ENCODE peak calls at places on chromosomes 12 and 14, in five cellular contexts. W, T, I, C and P are unnamed samples. For H3K36me3, the result is how much of the 10 kb centered on the place peaks cover.

GRCh38 chr12:124676725-124677462 is 109.5 kb upstream of the NCOR2 start:
- DNase-seq in C (no peak), I (no peak), W (no peak), T (no peak), P (no peak)

GRCh38 chr14:63493246-63493645 is 49.9 kb downstream of the PPP2R5E start:
- DNase-seq in W (no peak), C (peak), I (peak), T (no peak), P (no peak)

GRCh38 chr12:39571351-39571750 is 48.3 kb downstream of the ABCD2 start:
- DNase-seq in I (no peak), C (no peak), T (no peak), W (no peak), P (no peak)

GRCh38 chr12:72269491-72269890 is 2.7 kb upstream of the TRHDE start:
- DNase-seq in W (no peak), I (no peak), T (no peak), C (peak), P (no peak)

GRCh38 chr12:48882325-48882687 is 16.6 kb upstream of the RND1 start:
- DNase-seq in I (peak), T (no peak), W (no peak), C (peak), P (no peak)

GRCh38 chr14:92726135-92726932 is 22.1 kb downstream of the LGMN start:
- DNase-seq in I (peak), T (peak), C (peak), W (no peak), P (no peak)

GRCh38 chr12:101694297-101694848 is 3.1 kb upstream of the CHPT1 start:
- DNase-seq in T (no peak), C (no peak), I (peak), W (no peak), P (no peak)

GRCh38 chr14:21385170-21385904 is 1.5 kb upstream of the SUPT16H start:
- DNase-seq in T (no peak), W (no peak), C (no peak), I (no peak), P (no peak)

GRCh38 chr14:71319646-71320045 is 412.4 kb downstream of the PCNX1 start:
- DNase-seq in T (no peak), W (no peak), I (peak), C (no peak), P (peak)

GRCh38 chr12:47946413-47947107 is 16.8 kb upstream of the TMEM106C start:
- DNase-seq in I (peak), T (no peak), W (no peak), C (no peak), P (no peak)

GRCh38 chr14:36976571-36977023 is 195.8 kb downstream of the SLC25A21 start:
- DNase-seq in W (no peak), T (no peak), I (peak), C (peak), P (no peak)

GRCh38 chr12:3097836-3098235 is 20.7 kb downstream of the TSPAN9 start:
- DNase-seq in I (no peak), W (no peak), T (no peak), C (no peak), P (no peak)

GRCh38 chr12:70929029-70929428 is 8.5 kb upstream of the PTPRR start:
- DNase-seq in I (no peak), T (no peak), C (no peak), W (no peak), P (no peak)

GRCh38 chr12:123076604-123077297 is 74.1 kb downstream of the PITPNM2 start:
- DNase-seq in T (no peak), C (peak), W (peak), I (no peak), P (no peak)

GRCh38 chr14:61460853-61461611 is 139.7 kb downstream of the PRKCH start:
- DNase-seq in W (peak), T (no peak), C (no peak), I (peak), P (peak)

GRCh38 chr12:40946612-40947194 is 241.4 kb upstream of the PDZRN4 start:
- DNase-seq in I (peak), T (no peak), C (peak), W (no peak), P (no peak)

GRCh38 chr14:99660794-99661193 is 15.9 kb downstream of the HHIPL1 start:
- DNase-seq in I (no peak), C (no peak), T (no peak), W (no peak), P (no peak)

GRCh38 chr12:124428136-124428791 is 133.4 kb downstream of the RFLNA start:
- DNase-seq in C (peak), I (peak), W (no peak), T (peak), P (no peak)

GRCh38 chr12:49903700-49904423 is at the start of gene FAIM2:
- DNase-seq in W (peak), T (peak), C (peak), I (peak), P (peak)

GRCh38 chr14:59271734-59272133 is 83.3 kb downstream of the DAAM1 start:
- DNase-seq in C (peak), I (peak), T (no peak), W (no peak), P (no peak)

GRCh38 chr12:63420206-63420644 is 248.1 kb downstream of the DPY19L2 start:
- DNase-seq in W (no peak), C (peak), I (peak), T (peak), P (no peak)

GRCh38 chr12:132066345-132066685 is 77.8 kb downstream of the DDX51 start:
- DNase-seq in I (no peak), W (peak), T (no peak), C (no peak), P (peak)

DNA sequence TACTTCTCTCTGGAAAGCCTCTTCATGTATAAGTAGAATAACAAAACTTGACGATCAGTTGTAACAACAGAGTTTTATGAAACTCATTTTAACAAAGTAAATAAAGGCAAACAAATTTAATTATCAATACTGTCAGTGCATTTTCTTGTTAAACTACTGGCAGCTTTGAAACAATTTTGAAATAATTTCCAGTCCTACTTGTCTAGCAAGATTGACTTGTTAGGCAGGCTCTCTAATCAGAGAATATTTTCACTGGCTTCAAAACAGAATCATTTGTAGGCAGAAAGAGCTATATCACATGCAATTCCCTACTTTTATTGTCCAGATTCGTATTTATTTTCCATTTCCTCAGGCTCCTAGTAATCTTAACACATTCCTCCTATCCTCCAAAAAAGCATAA is 45.9 kb upstream of the SLC6A13 start:
- DNase-seq in W (no peak), I (no peak), C (no peak), T (no peak), P (no peak)
- H3K36me3 ChIP-seq in W (half or more), I (under half), C (under half), T (half or more), P (half or more)

GRCh38 chr14:24151404-24152080 is 4.2 kb downstream of the RNF31 start:
- DNase-seq in W (no peak), I (no peak), C (no peak), T (no peak), P (no peak)
- H3K36me3 ChIP-seq in W (half or more), I (half or more), C (under half), T (half or more), P (half or more)

DNA sequence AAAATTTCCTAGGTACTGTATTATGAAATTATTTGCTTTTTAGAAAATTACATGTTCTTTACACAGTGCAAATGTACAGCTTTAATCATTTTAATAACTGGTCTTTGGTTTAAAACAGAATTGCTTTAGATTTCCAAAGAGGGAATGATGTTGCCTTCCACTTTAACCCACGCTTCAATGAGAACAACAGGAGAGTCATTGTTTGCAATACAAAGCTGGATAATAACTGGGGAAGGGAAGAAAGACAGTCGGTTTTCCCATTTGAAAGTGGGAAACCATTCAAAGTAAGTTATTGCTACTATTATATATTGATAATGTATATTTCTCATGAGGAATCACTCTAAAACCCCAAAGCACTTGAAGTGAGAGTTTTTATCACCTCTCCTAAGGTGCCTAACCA is 13.4 kb downstream of the LGALS3 start:
- DNase-seq in C (no peak), T (no peak), W (no peak), I (no peak), P (no peak)
- H3K36me3 ChIP-seq in C (under half), T (under half), W (under half), I (under half), P (under half)

DNA sequence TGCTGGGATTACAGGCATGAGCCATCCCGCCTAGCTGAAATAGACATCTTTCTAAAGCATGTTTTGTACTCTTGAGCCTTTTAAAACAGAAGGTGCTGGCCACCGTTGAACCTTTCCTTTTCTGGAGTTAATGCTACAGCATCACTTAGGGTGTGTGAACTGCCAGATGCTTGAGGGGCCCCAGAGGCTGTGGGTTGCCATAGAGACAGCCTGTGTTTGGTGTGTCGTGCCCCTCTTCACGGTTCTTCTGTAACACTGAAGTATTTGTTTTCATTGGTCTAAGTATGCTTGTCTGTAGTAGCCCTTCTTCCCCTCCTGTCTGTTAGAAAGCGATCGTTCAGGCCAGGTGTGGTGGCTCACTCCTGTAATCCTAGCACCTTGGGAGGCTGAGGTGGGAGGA is 30.8 kb downstream of the PLEKHG3 start:
- DNase-seq in T (no peak), W (no peak), I (no peak), C (no peak), P (no peak)
- H3K36me3 ChIP-seq in T (under half), W (under half), I (under half), C (under half), P (half or more)

GRCh38 chr14:91316761-91317160 is 72.3 kb upstream of the GPR68 start:
- DNase-seq in I (no peak), W (no peak), C (no peak), T (no peak), P (no peak)
- H3K36me3 ChIP-seq in I (under half), W (half or more), C (under half), T (under half), P (half or more)

DNA sequence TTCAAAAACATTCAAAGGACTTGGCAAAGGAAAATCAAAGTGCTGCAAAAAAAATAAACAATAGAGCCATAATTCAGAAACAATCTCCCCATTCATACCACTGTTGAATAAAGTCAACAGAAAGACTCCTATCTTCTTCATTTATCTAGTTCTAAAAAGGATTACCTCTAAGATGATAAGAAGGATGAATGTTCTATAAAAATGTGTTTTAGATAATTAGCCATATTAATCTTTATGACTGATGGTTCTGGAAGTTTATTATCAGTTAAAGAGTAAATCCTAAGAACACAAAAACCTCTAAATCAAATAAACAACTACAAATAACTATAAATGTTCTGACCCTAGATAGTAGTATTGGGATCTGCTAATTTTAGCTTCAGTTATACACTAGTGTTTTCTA is 37.8 kb upstream of the CDKL1 start:
- DNase-seq in C (no peak), T (no peak), W (no peak), I (no peak), P (no peak)
- H3K36me3 ChIP-seq in C (under half), T (under half), W (under half), I (under half), P (under half)

DNA sequence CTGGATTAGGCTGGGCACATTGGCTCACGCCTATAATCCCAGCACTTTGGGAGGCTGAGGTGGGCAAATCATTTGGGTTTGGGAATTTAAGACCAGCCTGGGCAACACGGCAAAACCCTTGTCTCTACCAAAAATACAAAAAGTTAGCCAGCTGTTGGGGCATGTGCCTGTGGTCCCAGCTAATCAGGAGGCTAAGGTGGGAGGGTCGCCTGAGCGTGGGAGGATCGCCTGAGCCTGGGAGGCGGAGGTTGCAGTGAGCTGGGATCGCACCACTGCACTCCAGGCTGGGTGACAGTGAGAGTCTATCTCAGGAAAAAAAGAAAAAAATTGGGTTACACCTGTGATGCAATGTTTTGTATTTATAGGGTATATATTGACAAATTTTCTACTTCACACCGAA is 5.3 kb downstream of the NEK9 start:
- DNase-seq in I (no peak), C (no peak), T (no peak), W (no peak), P (no peak)
- H3K36me3 ChIP-seq in I (under half), C (under half), T (half or more), W (under half), P (under half)

GRCh38 chr12:7083125-7083524 is 9.1 kb downstream of the C1R start:
- DNase-seq in C (no peak), I (no peak), W (no peak), T (no peak), P (no peak)
- H3K36me3 ChIP-seq in C (under half), I (half or more), W (under half), T (under half), P (under half)

GRCh38 chr14:91357731-91358319 is 59.8 kb downstream of the CCDC88C start:
- DNase-seq in C (no peak), T (no peak), I (no peak), W (no peak), P (no peak)
- H3K36me3 ChIP-seq in C (under half), T (under half), I (under half), W (half or more), P (under half)

GRCh38 chr12:12147111-12147510 is 76.4 kb downstream of the BCL2L14 start:
- DNase-seq in I (no peak), C (peak), W (no peak), T (no peak), P (no peak)
- H3K36me3 ChIP-seq in I (under half), C (under half), W (under half), T (under half), P (under half)